ENCODE peak calls at places on chromosomes 11 and 22, in eight cellular contexts. One of them, this sample, is unnamed.
A peak's percentile ranks its signal among the peaks of the same experiment; 100 is the strongest.

GRCh38 chr22:46917702-46918101 is 155.3 kb downstream of the TBC1D22A start:
- DNase-seq in substantia nigra: no peak
- DNase-seq in Kasumi-1: no peak
- DNase-seq in ecto neural progenitor cell: no peak
- DNase-seq in HS-5: no peak
- DNase-seq in body of pancreas: no peak
- DNase-seq in ACHN: no peak
- DNase-seq in spleen: no peak
- DNase-seq in this sample: no peak

GRCh38 chr11:1160231-1161101 is 2.7 kb downstream of the MUC5AC start:
- DNase-seq in body of pancreas: no peak
- DNase-seq in ACHN: no peak
- DNase-seq in HS-5: no peak
- DNase-seq in Kasumi-1: no peak
- DNase-seq in ecto neural progenitor cell: no peak
- DNase-seq in spleen: peak; percentile 68
- DNase-seq in substantia nigra: no peak
- DNase-seq in this sample: no peak

GRCh38 chr11:911031-911889 is 650 bp upstream of the CHID1 start:
- DNase-seq in spleen: peak; percentile 76
- DNase-seq in Kasumi-1: peak; percentile 50
- DNase-seq in body of pancreas: peak; percentile 44
- DNase-seq in substantia nigra: no peak
- DNase-seq in ecto neural progenitor cell: no peak
- DNase-seq in HS-5: peak; percentile 6
- DNase-seq in ACHN: peak; percentile 72
- DNase-seq in this sample: peak; percentile 58

GRCh38 chr11:79396674-79397073 is 44.2 kb downstream of the TENM4 start:
- DNase-seq in Kasumi-1: no peak
- DNase-seq in HS-5: no peak
- DNase-seq in ACHN: no peak
- DNase-seq in ecto neural progenitor cell: no peak
- DNase-seq in substantia nigra: no peak
- DNase-seq in spleen: no peak
- DNase-seq in body of pancreas: no peak
- DNase-seq in this sample: peak; percentile 72

GRCh38 chr22:20234314-20234682 is 33.8 kb downstream of the RTN4R start:
- DNase-seq in ACHN: no peak
- DNase-seq in substantia nigra: no peak
- DNase-seq in HS-5: no peak
- DNase-seq in body of pancreas: no peak
- DNase-seq in Kasumi-1: no peak
- DNase-seq in ecto neural progenitor cell: no peak
- DNase-seq in spleen: no peak
- DNase-seq in this sample: no peak

GRCh38 chr11:27462543-27462942 is 10.0 kb downstream of the LGR4 start:
- DNase-seq in HS-5: no peak
- DNase-seq in ecto neural progenitor cell: no peak
- DNase-seq in ACHN: no peak
- DNase-seq in substantia nigra: no peak
- DNase-seq in body of pancreas: no peak
- DNase-seq in Kasumi-1: no peak
- DNase-seq in spleen: no peak
- DNase-seq in this sample: peak; percentile 57

GRCh38 chr22:36136475-36136874 is 24.1 kb downstream of the APOL3 start:
- DNase-seq in HS-5: no peak
- DNase-seq in substantia nigra: no peak
- DNase-seq in Kasumi-1: no peak
- DNase-seq in body of pancreas: no peak
- DNase-seq in spleen: no peak
- DNase-seq in ecto neural progenitor cell: no peak
- DNase-seq in ACHN: peak; percentile 10
- DNase-seq in this sample: peak; percentile 38

GRCh38 chr11:86717817-86718501 is 45.5 kb upstream of the ME3 start:
- DNase-seq in substantia nigra: no peak
- DNase-seq in ecto neural progenitor cell: no peak
- DNase-seq in ACHN: no peak
- DNase-seq in spleen: no peak
- DNase-seq in body of pancreas: no peak
- DNase-seq in Kasumi-1: no peak
- DNase-seq in HS-5: no peak
- DNase-seq in this sample: no peak

GRCh38 chr11:1153105-1153950 is 4.4 kb upstream of the MUC5AC start:
- DNase-seq in HS-5: no peak
- DNase-seq in spleen: no peak
- DNase-seq in ecto neural progenitor cell: peak; percentile 46
- DNase-seq in Kasumi-1: no peak
- DNase-seq in substantia nigra: no peak
- DNase-seq in body of pancreas: no peak
- DNase-seq in ACHN: peak; percentile 48
- DNase-seq in this sample: no peak

GRCh38 chr11:34650528-34650927 is 29.6 kb downstream of the EHF start:
- DNase-seq in Kasumi-1: peak; percentile 79
- DNase-seq in ecto neural progenitor cell: no peak
- DNase-seq in substantia nigra: no peak
- DNase-seq in spleen: no peak
- DNase-seq in body of pancreas: no peak
- DNase-seq in ACHN: no peak
- DNase-seq in HS-5: no peak
- DNase-seq in this sample: no peak

GRCh38 chr22:44714703-44715350 is 12.8 kb downstream of the PRR5 start:
- DNase-seq in Kasumi-1: no peak
- DNase-seq in body of pancreas: no peak
- DNase-seq in spleen: peak; percentile 87
- DNase-seq in HS-5: no peak
- DNase-seq in ACHN: no peak
- DNase-seq in ecto neural progenitor cell: no peak
- DNase-seq in substantia nigra: no peak
- DNase-seq in this sample: no peak

GRCh38 chr11:122418032-122418431 is 237.5 kb upstream of the UBASH3B start:
- DNase-seq in ACHN: no peak
- DNase-seq in body of pancreas: no peak
- DNase-seq in HS-5: no peak
- DNase-seq in substantia nigra: no peak
- DNase-seq in Kasumi-1: no peak
- DNase-seq in spleen: no peak
- DNase-seq in ecto neural progenitor cell: no peak
- DNase-seq in this sample: no peak

GRCh38 chr22:37060801-37061610 is 9.5 kb downstream of the KCTD17 start:
- DNase-seq in body of pancreas: no peak
- DNase-seq in ACHN: no peak
- DNase-seq in Kasumi-1: no peak
- DNase-seq in spleen: no peak
- DNase-seq in ecto neural progenitor cell: no peak
- DNase-seq in HS-5: no peak
- DNase-seq in substantia nigra: no peak
- DNase-seq in this sample: peak; percentile 15

GRCh38 chr11:46800177-46800576 is 45.9 kb downstream of the CKAP5 start:
- DNase-seq in HS-5: no peak
- DNase-seq in ecto neural progenitor cell: no peak
- DNase-seq in spleen: no peak
- DNase-seq in ACHN: no peak
- DNase-seq in substantia nigra: no peak
- DNase-seq in Kasumi-1: no peak
- DNase-seq in body of pancreas: no peak
- DNase-seq in this sample: no peak

GRCh38 chr22:20968281-20968977 is 1.4 kb downstream of the AIFM3 start:
- DNase-seq in ecto neural progenitor cell: no peak
- DNase-seq in HS-5: no peak
- DNase-seq in ACHN: no peak
- DNase-seq in substantia nigra: no peak
- DNase-seq in body of pancreas: no peak
- DNase-seq in Kasumi-1: peak; percentile 70
- DNase-seq in spleen: peak; percentile 70
- DNase-seq in this sample: no peak

This sample was measured in HT1080.